ENCODE peak calls at places on chromosomes 2 and 18, in nine cellular contexts. One of them, this sample, is unnamed.

GRCh38 chr18:10088734-10089133 is 174.9 kb downstream of the VAPA start:
- DNase-seq in lower leg skin: no peak
- DNase-seq in left ventricle myocardium inferior: no peak
- DNase-seq in cardiac muscle cell: no peak
- DNase-seq in neural progenitor cell: no peak
- DNase-seq in AG10803: no peak
- DNase-seq in AG04450: no peak
- DNase-seq in IMR-90: no peak
- DNase-seq in astrocyte of the spinal cord: no peak
- DNase-seq in this sample: no peak

GRCh38 chr2:9251154-9252001 is 44.8 kb downstream of the ASAP2 start:
- DNase-seq in lower leg skin: no peak
- DNase-seq in left ventricle myocardium inferior: no peak
- DNase-seq in cardiac muscle cell: no peak
- DNase-seq in neural progenitor cell: no peak
- DNase-seq in AG10803: peak
- DNase-seq in AG04450: no peak
- DNase-seq in IMR-90: peak
- DNase-seq in astrocyte of the spinal cord: peak
- DNase-seq in this sample: no peak

GRCh38 chr2:165016772-165017411 is 61.6 kb upstream of the SLC38A11 start:
- DNase-seq in lower leg skin: no peak
- DNase-seq in left ventricle myocardium inferior: no peak
- DNase-seq in cardiac muscle cell: peak
- DNase-seq in neural progenitor cell: peak
- DNase-seq in AG10803: peak
- DNase-seq in AG04450: peak
- DNase-seq in IMR-90: peak
- DNase-seq in astrocyte of the spinal cord: peak
- DNase-seq in this sample: peak

GRCh38 chr2:226903179-226903578 is 67.3 kb downstream of the RHBDD1 start:
- DNase-seq in lower leg skin: no peak
- DNase-seq in left ventricle myocardium inferior: no peak
- DNase-seq in cardiac muscle cell: no peak
- DNase-seq in neural progenitor cell: no peak
- DNase-seq in AG10803: peak
- DNase-seq in AG04450: peak
- DNase-seq in IMR-90: peak
- DNase-seq in astrocyte of the spinal cord: peak
- DNase-seq in this sample: no peak

GRCh38 chr2:231674587-231675334 is 33.6 kb upstream of the PTMA start:
- DNase-seq in lower leg skin: peak
- DNase-seq in left ventricle myocardium inferior: peak
- DNase-seq in cardiac muscle cell: peak
- DNase-seq in neural progenitor cell: peak
- DNase-seq in AG10803: peak
- DNase-seq in AG04450: no peak
- DNase-seq in IMR-90: peak
- DNase-seq in astrocyte of the spinal cord: peak
- DNase-seq in this sample: peak

GRCh38 chr18:7601936-7602335 is 34.8 kb downstream of the PTPRM start:
- DNase-seq in lower leg skin: no peak
- DNase-seq in left ventricle myocardium inferior: no peak
- DNase-seq in cardiac muscle cell: no peak
- DNase-seq in neural progenitor cell: no peak
- DNase-seq in AG10803: no peak
- DNase-seq in AG04450: no peak
- DNase-seq in IMR-90: no peak
- DNase-seq in astrocyte of the spinal cord: no peak
- DNase-seq in this sample: no peak

GRCh38 chr2:36777272-36777671 is 80.8 kb downstream of the VIT start:
- DNase-seq in lower leg skin: no peak
- DNase-seq in left ventricle myocardium inferior: no peak
- DNase-seq in cardiac muscle cell: no peak
- DNase-seq in neural progenitor cell: no peak
- DNase-seq in AG10803: no peak
- DNase-seq in AG04450: no peak
- DNase-seq in IMR-90: no peak
- DNase-seq in astrocyte of the spinal cord: no peak
- DNase-seq in this sample: no peak

GRCh38 chr18:12334280-12335262 is 26.5 kb downstream of the TUBB6 start:
- DNase-seq in lower leg skin: no peak
- DNase-seq in left ventricle myocardium inferior: peak
- DNase-seq in cardiac muscle cell: peak
- DNase-seq in neural progenitor cell: peak
- DNase-seq in AG10803: no peak
- DNase-seq in AG04450: no peak
- DNase-seq in IMR-90: no peak
- DNase-seq in astrocyte of the spinal cord: no peak
- DNase-seq in this sample: no peak

GRCh38 chr18:48896875-48897511 is 53.8 kb downstream of the SMAD7 start:
- DNase-seq in lower leg skin: peak
- DNase-seq in left ventricle myocardium inferior: peak
- DNase-seq in cardiac muscle cell: peak
- DNase-seq in neural progenitor cell: peak
- DNase-seq in AG10803: peak
- DNase-seq in AG04450: no peak
- DNase-seq in IMR-90: peak
- DNase-seq in astrocyte of the spinal cord: no peak
- DNase-seq in this sample: peak

GRCh38 chr18:10377956-10378355 is 76.5 kb upstream of the APCDD1 start:
- DNase-seq in lower leg skin: no peak
- DNase-seq in left ventricle myocardium inferior: no peak
- DNase-seq in cardiac muscle cell: no peak
- DNase-seq in neural progenitor cell: no peak
- DNase-seq in AG10803: peak
- DNase-seq in AG04450: peak
- DNase-seq in IMR-90: peak
- DNase-seq in astrocyte of the spinal cord: peak
- DNase-seq in this sample: no peak

GRCh38 chr2:241005569-241005968 is 7.2 kb downstream of the SNED1 start:
- DNase-seq in lower leg skin: no peak
- DNase-seq in left ventricle myocardium inferior: no peak
- DNase-seq in cardiac muscle cell: no peak
- DNase-seq in neural progenitor cell: no peak
- DNase-seq in AG10803: no peak
- DNase-seq in AG04450: no peak
- DNase-seq in IMR-90: no peak
- DNase-seq in astrocyte of the spinal cord: no peak
- DNase-seq in this sample: no peak

GRCh38 chr2:36697424-36698066 is 1.0 kb downstream of the VIT start:
- DNase-seq in lower leg skin: no peak
- DNase-seq in left ventricle myocardium inferior: no peak
- DNase-seq in cardiac muscle cell: no peak
- DNase-seq in neural progenitor cell: no peak
- DNase-seq in AG10803: peak
- DNase-seq in AG04450: no peak
- DNase-seq in IMR-90: peak
- DNase-seq in astrocyte of the spinal cord: no peak
- DNase-seq in this sample: no peak

GRCh38 chr2:124180635-124181034 is 155.5 kb downstream of the CNTNAP5 start:
- DNase-seq in lower leg skin: no peak
- DNase-seq in left ventricle myocardium inferior: no peak
- DNase-seq in cardiac muscle cell: no peak
- DNase-seq in neural progenitor cell: no peak
- DNase-seq in AG10803: no peak
- DNase-seq in AG04450: no peak
- DNase-seq in IMR-90: no peak
- DNase-seq in astrocyte of the spinal cord: no peak
- DNase-seq in this sample: no peak

GRCh38 chr2:169360984-169361705 is 1.2 kb downstream of the LRP2 start:
- DNase-seq in lower leg skin: no peak
- DNase-seq in left ventricle myocardium inferior: no peak
- DNase-seq in cardiac muscle cell: peak
- DNase-seq in neural progenitor cell: peak
- DNase-seq in AG10803: no peak
- DNase-seq in AG04450: no peak
- DNase-seq in IMR-90: no peak
- DNase-seq in astrocyte of the spinal cord: no peak
- DNase-seq in this sample: no peak

GRCh38 chr2:127640082-127641072 is 5.6 kb upstream of the GPR17 start:
- DNase-seq in lower leg skin: no peak
- DNase-seq in left ventricle myocardium inferior: no peak
- DNase-seq in cardiac muscle cell: no peak
- DNase-seq in neural progenitor cell: peak
- DNase-seq in AG10803: no peak
- DNase-seq in AG04450: no peak
- DNase-seq in IMR-90: no peak
- DNase-seq in astrocyte of the spinal cord: no peak
- DNase-seq in this sample: peak
- TF ChIP-seq CTCF in lower leg skin: no peak
- TF ChIP-seq CTCF in left ventricle myocardium inferior: peak
- TF ChIP-seq CTCF in cardiac muscle cell: no peak
- TF ChIP-seq CTCF in neural progenitor cell: peak
- TF ChIP-seq CTCF in AG10803: peak
- TF ChIP-seq CTCF in AG04450: peak
- TF ChIP-seq CTCF in IMR-90: peak
- TF ChIP-seq CTCF in astrocyte of the spinal cord: peak
- TF ChIP-seq CTCF in this sample: peak

DNA sequence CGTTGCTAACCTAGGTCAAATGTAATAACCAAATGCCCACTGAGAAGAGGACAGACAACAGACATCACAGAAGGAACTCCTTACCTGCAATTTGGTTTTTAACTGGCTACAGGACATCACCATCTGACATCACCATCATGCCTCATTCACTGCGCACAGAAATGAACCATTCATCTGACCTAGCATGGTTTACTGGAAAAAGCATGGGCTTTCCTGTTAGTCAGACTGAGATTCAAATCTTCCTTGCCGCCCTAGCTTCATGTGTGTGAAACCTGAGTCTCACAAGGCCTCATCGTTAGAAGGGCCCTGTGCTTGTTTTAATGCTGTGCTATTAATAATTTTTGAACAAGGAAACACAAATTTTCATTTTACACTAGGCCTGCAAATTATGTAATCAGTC is 1.1 kb upstream of the HIBCH start:
- DNase-seq in lower leg skin: no peak
- DNase-seq in left ventricle myocardium inferior: no peak
- DNase-seq in cardiac muscle cell: no peak
- DNase-seq in neural progenitor cell: no peak
- DNase-seq in AG10803: no peak
- DNase-seq in AG04450: no peak
- DNase-seq in IMR-90: no peak
- DNase-seq in astrocyte of the spinal cord: no peak
- DNase-seq in this sample: peak
- H3K4me3 ChIP-seq in lower leg skin: no peak
- H3K4me3 ChIP-seq in left ventricle myocardium inferior: no peak
- H3K4me3 ChIP-seq in cardiac muscle cell: no peak
- H3K4me3 ChIP-seq in neural progenitor cell: no peak
- H3K4me3 ChIP-seq in AG10803: no peak
- H3K4me3 ChIP-seq in AG04450: no peak
- H3K4me3 ChIP-seq in IMR-90: no peak
- H3K4me3 ChIP-seq in astrocyte of the spinal cord: no peak
- H3K4me3 ChIP-seq in this sample: peak

GRCh38 chr2:62014102-62014501 is 108.6 kb downstream of the COMMD1 start:
- DNase-seq in lower leg skin: peak
- DNase-seq in left ventricle myocardium inferior: peak
- DNase-seq in cardiac muscle cell: peak
- DNase-seq in neural progenitor cell: peak
- DNase-seq in AG10803: peak
- DNase-seq in AG04450: peak
- DNase-seq in IMR-90: peak
- DNase-seq in astrocyte of the spinal cord: peak
- DNase-seq in this sample: no peak
- TF ChIP-seq CTCF in lower leg skin: no peak
- TF ChIP-seq CTCF in left ventricle myocardium inferior: peak
- TF ChIP-seq CTCF in cardiac muscle cell: peak
- TF ChIP-seq CTCF in neural progenitor cell: no peak
- TF ChIP-seq CTCF in AG10803: peak
- TF ChIP-seq CTCF in AG04450: peak
- TF ChIP-seq CTCF in IMR-90: peak
- TF ChIP-seq CTCF in astrocyte of the spinal cord: peak
- TF ChIP-seq CTCF in this sample: no peak

GRCh38 chr18:22346968-22347611 is 70.6 kb downstream of the CTAGE1 start:
- DNase-seq in lower leg skin: no peak
- DNase-seq in left ventricle myocardium inferior: peak
- DNase-seq in cardiac muscle cell: peak
- DNase-seq in neural progenitor cell: peak
- DNase-seq in AG10803: peak
- DNase-seq in AG04450: no peak
- DNase-seq in IMR-90: peak
- DNase-seq in astrocyte of the spinal cord: no peak
- DNase-seq in this sample: no peak

GRCh38 chr18:22349966-22350365 is 67.7 kb downstream of the CTAGE1 start:
- DNase-seq in lower leg skin: no peak
- DNase-seq in left ventricle myocardium inferior: no peak
- DNase-seq in cardiac muscle cell: no peak
- DNase-seq in neural progenitor cell: no peak
- DNase-seq in AG10803: no peak
- DNase-seq in AG04450: no peak
- DNase-seq in IMR-90: no peak
- DNase-seq in astrocyte of the spinal cord: no peak
- DNase-seq in this sample: no peak

GRCh38 chr18:22348521-22349316 is 69.0 kb downstream of the CTAGE1 start:
- DNase-seq in lower leg skin: no peak
- DNase-seq in left ventricle myocardium inferior: peak
- DNase-seq in cardiac muscle cell: peak
- DNase-seq in neural progenitor cell: peak
- DNase-seq in AG10803: peak
- DNase-seq in AG04450: no peak
- DNase-seq in IMR-90: peak
- DNase-seq in astrocyte of the spinal cord: peak
- DNase-seq in this sample: no peak

GRCh38 chr18:22347624-22348511 is 69.8 kb downstream of the CTAGE1 start:
- DNase-seq in lower leg skin: no peak
- DNase-seq in left ventricle myocardium inferior: peak
- DNase-seq in cardiac muscle cell: peak
- DNase-seq in neural progenitor cell: no peak
- DNase-seq in AG10803: no peak
- DNase-seq in AG04450: no peak
- DNase-seq in IMR-90: peak
- DNase-seq in astrocyte of the spinal cord: peak
- DNase-seq in this sample: no peak

DNA sequence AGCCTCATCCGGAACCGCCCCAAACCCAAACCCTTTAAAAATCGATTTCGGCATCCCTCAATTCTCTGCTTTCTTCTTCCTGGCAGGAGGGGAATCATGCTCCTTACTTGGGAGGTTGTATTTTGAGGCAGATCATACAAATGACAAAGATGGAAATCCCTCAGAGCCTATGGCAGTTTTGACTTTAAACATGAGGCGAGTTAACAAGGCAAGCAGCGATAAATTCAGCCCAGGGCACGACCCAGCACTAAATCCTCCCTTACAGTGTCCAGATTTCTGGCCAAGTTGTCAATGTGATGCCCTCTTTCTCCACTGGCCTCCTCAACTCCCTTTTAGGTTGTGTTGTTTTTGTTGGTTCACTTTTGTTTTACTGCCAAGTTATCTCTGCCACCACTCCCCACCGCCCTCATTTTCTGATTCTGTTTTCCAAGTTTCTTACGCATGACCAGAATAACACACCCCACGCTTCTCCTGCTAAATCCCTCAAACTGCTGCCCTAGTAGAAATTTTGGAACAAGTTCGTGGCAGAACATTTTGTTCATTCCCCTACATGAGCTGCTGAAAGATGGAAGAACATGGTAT is 68.3 kb downstream of the CTAGE1 start:
- DNase-seq in lower leg skin: no peak
- DNase-seq in left ventricle myocardium inferior: no peak
- DNase-seq in cardiac muscle cell: no peak
- DNase-seq in neural progenitor cell: peak
- DNase-seq in AG10803: no peak
- DNase-seq in AG04450: no peak
- DNase-seq in IMR-90: no peak
- DNase-seq in astrocyte of the spinal cord: no peak
- DNase-seq in this sample: no peak
- H3K4me3 ChIP-seq in lower leg skin: no peak
- H3K4me3 ChIP-seq in left ventricle myocardium inferior: peak
- H3K4me3 ChIP-seq in cardiac muscle cell: peak
- H3K4me3 ChIP-seq in neural progenitor cell: no peak
- H3K4me3 ChIP-seq in AG10803: no peak
- H3K4me3 ChIP-seq in AG04450: no peak
- H3K4me3 ChIP-seq in IMR-90: no peak
- H3K4me3 ChIP-seq in astrocyte of the spinal cord: peak
- H3K4me3 ChIP-seq in this sample: no peak

GRCh38 chr2:204260162-204260877 is 285.0 kb upstream of the PARD3B start:
- DNase-seq in lower leg skin: peak
- DNase-seq in left ventricle myocardium inferior: peak
- DNase-seq in cardiac muscle cell: peak
- DNase-seq in neural progenitor cell: peak
- DNase-seq in AG10803: peak
- DNase-seq in AG04450: peak
- DNase-seq in IMR-90: peak
- DNase-seq in astrocyte of the spinal cord: peak
- DNase-seq in this sample: peak
- TF ChIP-seq CTCF in lower leg skin: peak
- TF ChIP-seq CTCF in left ventricle myocardium inferior: peak
- TF ChIP-seq CTCF in cardiac muscle cell: peak
- TF ChIP-seq CTCF in neural progenitor cell: peak
- TF ChIP-seq CTCF in AG10803: peak
- TF ChIP-seq CTCF in AG04450: peak
- TF ChIP-seq CTCF in IMR-90: peak
- TF ChIP-seq CTCF in astrocyte of the spinal cord: peak
- TF ChIP-seq CTCF in this sample: peak